ENCODE peak calls at places on chromosomes 4 and X, in five cellular contexts. Q, B, H, F and Y are unnamed samples.
A peak's percentile ranks its signal among the peaks of the same experiment; 100 is the strongest.

GRCh38 chr4:176320976-176321361 is 1.2 kb downstream of the SPCS3 start:
- DNase-seq in H (no peak), Q (no peak), B (no peak), F (no peak), Y (no peak)

GRCh38 chr4:122689972-122690371 is 42.5 kb upstream of the BBS12 start:
- DNase-seq in F (no peak), H (no peak), Q (no peak), B (no peak), Y (no peak)

GRCh38 chr4:185369729-185370128 is 26.0 kb downstream of the LRP2BP start:
- DNase-seq in H (no peak), B (no peak), F (peak; percentile 56), Q (no peak), Y (no peak)

GRCh38 chr4:53055274-53055673 is 193.2 kb downstream of the RASL11B start:
- DNase-seq in H (peak; percentile 88), Q (no peak), F (peak; percentile 84), B (no peak), Y (no peak)

GRCh38 chr4:67106846-67107467 is 438.3 kb downstream of the CENPC start:
- DNase-seq in F (no peak), Q (no peak), H (no peak), B (no peak), Y (no peak)

GRCh38 chr4:31411606-31412005 is 691.4 kb downstream of the PCDH7 start:
- DNase-seq in B (no peak), F (no peak), H (no peak), Q (no peak), Y (no peak)

GRCh38 chr4:48227662-48228061 is 42.0 kb downstream of the TEC start:
- DNase-seq in Q (no peak), H (no peak), B (no peak), F (no peak), Y (no peak)

GRCh38 chr4:119873794-119874325 is 192.8 kb downstream of the MAD2L1 start:
- DNase-seq in Q (no peak), B (no peak), H (no peak), F (no peak), Y (no peak)

GRCh38 chr4:122874194-122874593 is 47.6 kb downstream of the FGF2 start:
- DNase-seq in H (peak; percentile 41), F (peak; percentile 90), B (no peak), Q (no peak), Y (no peak)

GRCh38 chr4:82484987-82485783 is 54.8 kb downstream of the ENOPH1 start:
- DNase-seq in B (no peak), H (no peak), Q (no peak), F (no peak), Y (no peak)

GRCh38 chr4:19496752-19497151 is 755.0 kb upstream of the SLIT2 start:
- DNase-seq in F (peak; percentile 63), H (no peak), Q (no peak), B (no peak), Y (no peak)

GRCh38 chr4:184653650-184654049 is 4.1 kb downstream of the PRIMPOL start:
- DNase-seq in F (peak; percentile 70), H (peak; percentile 34), B (no peak), Q (no peak), Y (no peak)

GRCh38 chr4:89363786-89364185 is 56.2 kb upstream of the GPRIN3 start:
- DNase-seq in Q (no peak), B (no peak), H (no peak), F (no peak), Y (no peak)

GRCh38 chr4:177737387-177737965 is 295.2 kb upstream of the AGA start:
- DNase-seq in Q (no peak), F (peak; percentile 30), H (no peak), B (no peak), Y (no peak)

GRCh38 chrX:141669689-141670088 is 28.9 kb downstream of the SPANXD start:
- DNase-seq in Q (no peak), F (no peak), B (no peak), H (no peak), Y (no peak)

GRCh38 chr4:125283702-125284279 is 31.0 kb upstream of the FAT4 start:
- DNase-seq in F (peak; percentile 51), B (no peak), Q (no peak), H (peak; percentile 11), Y (no peak)

GRCh38 chr4:163540977-163541376 is 46.5 kb downstream of the TMA16 start:
- DNase-seq in B (no peak), F (peak; percentile 95), Q (no peak), H (peak; percentile 92), Y (no peak)

GRCh38 chrX:136269921-136270320 is 18.7 kb upstream of the MAP7D3 start:
- DNase-seq in B (no peak), H (no peak), F (no peak), Q (no peak), Y (no peak)

GRCh38 chrX:48890934-48891401 is 6.6 kb downstream of the TIMM17B start:
- DNase-seq in F (no peak), Q (no peak), B (no peak), H (no peak), Y (no peak)

GRCh38 chr4:108988514-108989195 is 225.8 kb upstream of the ETNPPL start:
- DNase-seq in F (peak; percentile 59), B (no peak), H (no peak), Q (no peak), Y (no peak)

GRCh38 chr4:95358320-95358889 is 190.4 kb downstream of the UNC5C start:
- DNase-seq in F (no peak), Q (no peak), H (no peak), B (no peak), Y (no peak)

GRCh38 chrX:41518841-41519220 is 71.7 kb downstream of the NYX start:
- DNase-seq in B (no peak), H (no peak), F (peak; percentile 49), Q (no peak), Y (no peak)

GRCh38 chr4:1945912-1946311 is 62.9 kb downstream of the NELFA start:
- DNase-seq in Q (no peak), H (no peak), F (no peak), B (no peak), Y (no peak)

GRCh38 chrX:76148753-76149152 is 24.1 kb upstream of the PBDC1 start:
- DNase-seq in H (no peak), Q (peak; percentile 67), F (peak; percentile 33), B (no peak), Y (no peak)

GRCh38 chr4:113610542-113610941 is 151.0 kb downstream of the CAMK2D start:
- DNase-seq in F (no peak), B (no peak), H (no peak), Q (no peak), Y (no peak)

GRCh38 chrX:147573266-147573665 is 338.5 kb upstream of the FMR1 start:
- DNase-seq in B (no peak), Q (no peak), F (no peak), H (no peak), Y (no peak)